ENCODE peak calls at places on chromosomes 13 and 19, in nine cellular contexts. R, B, E, P, D, U, A, H and O are unnamed samples.

GRCh38 chr19:29502581-29502850 is 23.3 kb upstream of the VSTM2B start:
- DNase-seq in U (no peak), B (no peak), P (no peak), H (no peak), E (no peak), R (no peak), A (no peak), D (no peak), O (no peak)

GRCh38 chr19:48497728-48498575 is 13.7 kb downstream of the LMTK3 start:
- DNase-seq in D (no peak), P (no peak), R (no peak), A (no peak), H (no peak), B (no peak), E (no peak), U (no peak), O (no peak)

GRCh38 chr19:51137812-51138425 is 4.2 kb upstream of the SIGLEC7 start:
- DNase-seq in E (no peak), D (no peak), R (peak; percentile 40), P (no peak), U (no peak), A (no peak), H (no peak), B (no peak), O (no peak)

GRCh38 chr13:94988654-94989053 is 276.3 kb upstream of the SOX21 start:
- DNase-seq in H (no peak), A (no peak), B (no peak), D (no peak), R (no peak), P (peak; percentile 13), E (no peak), U (no peak), O (no peak)

GRCh38 chr19:36244066-36244465 is 29.2 kb downstream of the ZNF146 start:
- DNase-seq in E (no peak), B (no peak), H (no peak), D (no peak), U (no peak), P (no peak), A (no peak), R (no peak), O (no peak)

GRCh38 chr13:40495620-40496001 is 170.8 kb downstream of the FOXO1 start:
- DNase-seq in E (no peak), A (no peak), P (peak; percentile 28), R (no peak), D (no peak), H (no peak), B (no peak), U (no peak), O (no peak)

GRCh38 chr19:39270091-39270871 is 2.1 kb downstream of the IFNL2 start:
- DNase-seq in H (no peak), U (no peak), R (no peak), B (no peak), P (no peak), E (no peak), D (no peak), A (no peak), O (no peak)

GRCh38 chr13:24709186-24709913 is 29.1 kb downstream of the ATP12A start:
- DNase-seq in B (peak; percentile 62), R (peak; percentile 64), D (no peak), H (no peak), E (no peak), U (no peak), P (no peak), A (no peak), O (no peak)

GRCh38 chr13:43348397-43348796 is 325.0 kb downstream of the DNAJC15 start:
- DNase-seq in U (no peak), P (peak; percentile 62), D (no peak), E (no peak), R (no peak), H (no peak), A (no peak), B (no peak), O (peak; percentile 59)

GRCh38 chr13:93942016-93942415 is 537.5 kb downstream of the DCT start:
- DNase-seq in H (no peak), E (no peak), U (no peak), B (no peak), A (no peak), R (no peak), D (no peak), P (no peak), O (no peak)

GRCh38 chr13:61255035-61255796 is 160.4 kb downstream of the PCDH20 start:
- DNase-seq in U (no peak), P (peak; percentile 6), H (no peak), R (no peak), E (no peak), D (no peak), B (no peak), A (no peak), O (no peak)

DNA sequence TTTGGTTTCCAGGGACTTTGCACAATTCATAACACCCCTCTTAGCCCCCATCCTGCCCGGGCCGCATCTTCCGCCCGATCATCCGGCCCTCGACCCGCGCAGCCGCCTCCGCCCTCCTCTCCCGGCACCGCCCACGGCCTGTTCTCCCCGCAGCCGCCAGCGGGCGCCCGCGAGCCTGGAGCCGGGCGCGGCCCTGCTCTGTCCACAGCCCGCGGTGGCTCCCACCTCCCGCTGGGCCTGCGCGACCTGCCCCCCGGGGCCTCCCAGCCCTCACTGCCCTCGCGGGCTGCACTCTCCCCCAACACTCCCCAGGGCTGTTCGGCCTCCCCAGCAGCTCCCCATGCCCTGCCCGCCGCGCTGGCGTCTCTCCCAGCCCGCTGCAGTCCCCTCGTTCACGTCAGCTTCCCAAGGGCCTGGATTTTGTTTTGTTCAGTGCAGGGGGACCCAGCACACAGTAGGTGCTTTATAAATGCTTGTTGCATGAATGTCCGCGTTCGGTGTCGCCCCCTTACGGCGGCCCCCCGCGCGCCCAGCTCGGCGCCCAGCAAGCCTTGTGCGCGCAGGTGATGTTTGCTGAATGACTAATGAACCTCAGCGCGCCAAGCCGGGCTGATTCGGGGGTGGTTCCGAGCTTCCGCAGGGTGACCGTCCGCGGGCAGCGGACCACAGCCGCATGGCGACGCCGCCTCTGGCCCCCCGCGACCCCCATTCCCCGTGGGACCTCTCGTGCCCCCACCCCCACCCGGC is 4.6 kb upstream of the APC2 start:
- DNase-seq in R (peak; percentile 76), H (peak; percentile 64), B (peak; percentile 78), U (peak; percentile 75), D (no peak), P (peak; percentile 52), E (no peak), A (peak; percentile 62), O (peak; percentile 37)
- TF ChIP-seq CTCF in R (peak; percentile 80), H (peak; percentile 35), B (peak; percentile 93), U (peak; percentile 90), D (peak; percentile 41), P (peak; percentile 96), E (peak; percentile 87), A (peak; percentile 83), O (peak; percentile 58)

GRCh38 chr13:26458196-26458734 is 99.2 kb upstream of the WASF3 start:
- DNase-seq in R (no peak), E (no peak), U (no peak), A (no peak), H (no peak), P (no peak), D (no peak), B (no peak), O (no peak)
- H3K4me3 ChIP-seq in R (no peak overlapping the region), E (no peak overlapping the region), U (no peak overlapping the region), A (no peak overlapping the region), H (no peak overlapping the region), P (no peak overlapping the region), D (no peak overlapping the region), B (no peak overlapping the region), O (no peak overlapping the region)

GRCh38 chr13:44763604-44764311 is 187.6 kb upstream of the TSC22D1 start:
- DNase-seq in P (peak; percentile 58), B (no peak), U (peak; percentile 35), A (no peak), D (no peak), E (no peak), H (peak; percentile 75), R (no peak), O (no peak)
- H3K27ac ChIP-seq in P (no peak overlapping the region), B (no peak overlapping the region), U (peak overlapping the region; percentile 40), A (no peak overlapping the region), D (no peak overlapping the region), E (no peak overlapping the region), H (peak overlapping the region; percentile 21), R (no peak overlapping the region), O (no peak overlapping the region)

GRCh38 chr19:40974633-40975037 is 16.4 kb upstream of the CYP2B6 start:
- DNase-seq in R (peak; percentile 73), D (peak; percentile 36), A (peak; percentile 71), B (peak; percentile 80), U (peak; percentile 39), E (peak; percentile 31), H (peak; percentile 73), P (peak; percentile 61), O (peak; percentile 66)
- TF ChIP-seq CTCF in R (peak; percentile 23), D (peak; percentile 81), A (peak; percentile 36), B (peak; percentile 92), U (peak; percentile 71), E (peak; percentile 75), H (peak; percentile 72), P (peak; percentile 71), O (peak; percentile 88)

GRCh38 chr19:2754659-2755447 is 15.0 kb upstream of the SLC39A3 start:
- DNase-seq in B (no peak), R (no peak), D (no peak), A (no peak), P (no peak), H (no peak), U (no peak), E (no peak), O (no peak)
- H3K4me3 ChIP-seq in B (no peak overlapping the region), R (no peak overlapping the region), D (no peak overlapping the region), A (no peak overlapping the region), P (no peak overlapping the region), H (no peak overlapping the region), U (no peak overlapping the region), E (no peak overlapping the region), O (no peak overlapping the region)

GRCh38 chr13:99969934-99970760 is 1.4 kb downstream of the ZIC5 start:
- DNase-seq in E (no peak), P (no peak), A (peak; percentile 38), U (no peak), R (no peak), H (no peak), D (no peak), B (no peak), O (no peak)
- H3K27ac ChIP-seq in E (no peak overlapping the region), P (no peak overlapping the region), A (no peak overlapping the region), U (no peak overlapping the region), R (no peak overlapping the region), H (no peak overlapping the region), D (no peak overlapping the region), B (no peak overlapping the region), O (peak overlapping the region; percentile 39)

GRCh38 chr19:43229315-43229714 is 23.9 kb upstream of the PSG4 start:
- DNase-seq in A (no peak), B (no peak), P (no peak), D (no peak), E (no peak), H (no peak), R (no peak), U (no peak), O (peak; percentile 25)
- TF ChIP-seq CTCF in A (no peak), B (no peak), P (no peak), D (no peak), E (no peak), H (no peak), R (no peak), U (no peak), O (peak; percentile 19)